ENCODE peak calls at places on chromosomes 12 and 14, in five cellular contexts. One of them, this sample, is unnamed.

GRCh38 chr12:15720299-15720698 is 68.9 kb downstream of the EPS8 start:
- DNase-seq in NCI-H526: no peak
- DNase-seq in type B pancreatic cell: no peak
- DNase-seq in activated T-cell treated with anti-CD3 and anti-CD28 coated beads for 1 hour: no peak
- DNase-seq in right atrium auricular region: no peak
- DNase-seq in this sample: no peak

GRCh38 chr14:34980337-34980900 is 2.4 kb upstream of the SRP54 start:
- DNase-seq in NCI-H526: no peak
- DNase-seq in type B pancreatic cell: no peak
- DNase-seq in activated T-cell treated with anti-CD3 and anti-CD28 coated beads for 1 hour: no peak
- DNase-seq in right atrium auricular region: no peak
- DNase-seq in this sample: no peak

GRCh38 chr12:109773384-109774011 is 59.7 kb downstream of the TRPV4 start:
- DNase-seq in NCI-H526: peak
- DNase-seq in type B pancreatic cell: no peak
- DNase-seq in activated T-cell treated with anti-CD3 and anti-CD28 coated beads for 1 hour: no peak
- DNase-seq in right atrium auricular region: no peak
- DNase-seq in this sample: peak

GRCh38 chr12:54134850-54135249 is 53.9 kb downstream of the SMUG1 start:
- DNase-seq in NCI-H526: peak
- DNase-seq in type B pancreatic cell: no peak
- DNase-seq in activated T-cell treated with anti-CD3 and anti-CD28 coated beads for 1 hour: no peak
- DNase-seq in right atrium auricular region: no peak
- DNase-seq in this sample: no peak

GRCh38 chr12:31959701-31960391 is 631 bp downstream of the RESF1 start:
- DNase-seq in NCI-H526: peak
- DNase-seq in type B pancreatic cell: no peak
- DNase-seq in activated T-cell treated with anti-CD3 and anti-CD28 coated beads for 1 hour: peak
- DNase-seq in right atrium auricular region: peak
- DNase-seq in this sample: peak

GRCh38 chr14:61479746-61480502 is 158.5 kb downstream of the PRKCH start:
- DNase-seq in NCI-H526: no peak
- DNase-seq in type B pancreatic cell: no peak
- DNase-seq in activated T-cell treated with anti-CD3 and anti-CD28 coated beads for 1 hour: no peak
- DNase-seq in right atrium auricular region: no peak
- DNase-seq in this sample: peak

GRCh38 chr12:30694971-30695326 is 720 bp downstream of the IPO8 start:
- DNase-seq in NCI-H526: peak
- DNase-seq in type B pancreatic cell: no peak
- DNase-seq in activated T-cell treated with anti-CD3 and anti-CD28 coated beads for 1 hour: no peak
- DNase-seq in right atrium auricular region: no peak
- DNase-seq in this sample: peak

GRCh38 chr12:106305376-106305775 is 2.8 kb downstream of the TCP11L2 start:
- DNase-seq in NCI-H526: no peak
- DNase-seq in type B pancreatic cell: no peak
- DNase-seq in activated T-cell treated with anti-CD3 and anti-CD28 coated beads for 1 hour: no peak
- DNase-seq in right atrium auricular region: no peak
- DNase-seq in this sample: peak

GRCh38 chr12:120013659-120014380 is 24.8 kb downstream of the BICDL1 start:
- DNase-seq in NCI-H526: no peak
- DNase-seq in type B pancreatic cell: no peak
- DNase-seq in activated T-cell treated with anti-CD3 and anti-CD28 coated beads for 1 hour: no peak
- DNase-seq in right atrium auricular region: no peak
- DNase-seq in this sample: peak

GRCh38 chr12:75978677-75979076 is 52.9 kb downstream of the PHLDA1 start:
- DNase-seq in NCI-H526: no peak
- DNase-seq in type B pancreatic cell: no peak
- DNase-seq in activated T-cell treated with anti-CD3 and anti-CD28 coated beads for 1 hour: no peak
- DNase-seq in right atrium auricular region: no peak
- DNase-seq in this sample: no peak

GRCh38 chr12:10720974-10721565 is 2.1 kb downstream of the YBX3 start:
- DNase-seq in NCI-H526: no peak
- DNase-seq in type B pancreatic cell: no peak
- DNase-seq in activated T-cell treated with anti-CD3 and anti-CD28 coated beads for 1 hour: no peak
- DNase-seq in right atrium auricular region: no peak
- DNase-seq in this sample: peak

GRCh38 chr12:40892528-40892927 is 200.3 kb downstream of the CNTN1 start:
- DNase-seq in NCI-H526: no peak
- DNase-seq in type B pancreatic cell: no peak
- DNase-seq in activated T-cell treated with anti-CD3 and anti-CD28 coated beads for 1 hour: no peak
- DNase-seq in right atrium auricular region: no peak
- DNase-seq in this sample: peak

GRCh38 chr12:22083167-22083566 is 37.1 kb downstream of the CMAS start:
- DNase-seq in NCI-H526: peak
- DNase-seq in type B pancreatic cell: no peak
- DNase-seq in activated T-cell treated with anti-CD3 and anti-CD28 coated beads for 1 hour: no peak
- DNase-seq in right atrium auricular region: no peak
- DNase-seq in this sample: peak

GRCh38 chr14:61438036-61438435 is 116.7 kb downstream of the PRKCH start:
- DNase-seq in NCI-H526: no peak
- DNase-seq in type B pancreatic cell: no peak
- DNase-seq in activated T-cell treated with anti-CD3 and anti-CD28 coated beads for 1 hour: no peak
- DNase-seq in right atrium auricular region: no peak
- DNase-seq in this sample: no peak

GRCh38 chr14:63563370-63564026 is 20.3 kb upstream of the PPP2R5E start:
- DNase-seq in NCI-H526: no peak
- DNase-seq in type B pancreatic cell: no peak
- DNase-seq in activated T-cell treated with anti-CD3 and anti-CD28 coated beads for 1 hour: no peak
- DNase-seq in right atrium auricular region: no peak
- DNase-seq in this sample: peak

GRCh38 chr12:52667509-52667908 is 12.7 kb downstream of the KRT1 start:
- DNase-seq in NCI-H526: peak
- DNase-seq in type B pancreatic cell: no peak
- DNase-seq in activated T-cell treated with anti-CD3 and anti-CD28 coated beads for 1 hour: no peak
- DNase-seq in right atrium auricular region: no peak
- DNase-seq in this sample: no peak

GRCh38 chr12:110039085-110039807 is 9.1 kb downstream of the C12orf76 start:
- DNase-seq in NCI-H526: no peak
- DNase-seq in type B pancreatic cell: no peak
- DNase-seq in activated T-cell treated with anti-CD3 and anti-CD28 coated beads for 1 hour: peak
- DNase-seq in right atrium auricular region: no peak
- DNase-seq in this sample: peak

GRCh38 chr14:52348796-52349195 is 34.7 kb downstream of the PTGER2 start:
- DNase-seq in NCI-H526: no peak
- DNase-seq in type B pancreatic cell: no peak
- DNase-seq in activated T-cell treated with anti-CD3 and anti-CD28 coated beads for 1 hour: no peak
- DNase-seq in right atrium auricular region: no peak
- DNase-seq in this sample: peak